ENCODE peak calls at places on chromosomes 7 and 10, in six cellular contexts. One of them, this sample, is unnamed.

GRCh38 chr7:158407581-158408331 is 179.9 kb downstream of the PTPRN2 start:
- DNase-seq in AG04449: no peak
- DNase-seq in fibroblast of pulmonary artery: peak
- DNase-seq in AG04450: no peak
- DNase-seq in CD8-positive, alpha-beta memory T cell: no peak
- DNase-seq in neuronal stem cell: peak
- DNase-seq in this sample: no peak

GRCh38 chr7:55494951-55495350 is 77.4 kb downstream of the VOPP1 start:
- DNase-seq in fibroblast of pulmonary artery: no peak
- DNase-seq in neuronal stem cell: no peak
- DNase-seq in AG04450: no peak
- DNase-seq in CD8-positive, alpha-beta memory T cell: no peak
- DNase-seq in AG04449: no peak
- DNase-seq in this sample: no peak

GRCh38 chr7:121945849-121946238 is 72.9 kb downstream of the PTPRZ1 start:
- DNase-seq in CD8-positive, alpha-beta memory T cell: no peak
- DNase-seq in AG04449: no peak
- DNase-seq in fibroblast of pulmonary artery: no peak
- DNase-seq in neuronal stem cell: no peak
- DNase-seq in AG04450: no peak
- DNase-seq in this sample: no peak

GRCh38 chr7:149778696-149779501 is 5.5 kb upstream of the ZNF467 start:
- DNase-seq in AG04450: no peak
- DNase-seq in CD8-positive, alpha-beta memory T cell: no peak
- DNase-seq in AG04449: no peak
- DNase-seq in neuronal stem cell: no peak
- DNase-seq in fibroblast of pulmonary artery: no peak
- DNase-seq in this sample: no peak

GRCh38 chr10:2949948-2950354 is 117.4 kb upstream of the PFKP start:
- DNase-seq in CD8-positive, alpha-beta memory T cell: no peak
- DNase-seq in neuronal stem cell: no peak
- DNase-seq in fibroblast of pulmonary artery: no peak
- DNase-seq in AG04450: no peak
- DNase-seq in AG04449: no peak
- DNase-seq in this sample: no peak

GRCh38 chr10:112532053-112532658 is 85.1 kb downstream of the VTI1A start:
- DNase-seq in fibroblast of pulmonary artery: no peak
- DNase-seq in CD8-positive, alpha-beta memory T cell: peak
- DNase-seq in AG04450: no peak
- DNase-seq in AG04449: no peak
- DNase-seq in neuronal stem cell: no peak
- DNase-seq in this sample: no peak

GRCh38 chr10:133526957-133527588 is at the start of gene CYP2E1:
- DNase-seq in neuronal stem cell: no peak
- DNase-seq in AG04450: no peak
- DNase-seq in fibroblast of pulmonary artery: no peak
- DNase-seq in CD8-positive, alpha-beta memory T cell: no peak
- DNase-seq in AG04449: no peak
- DNase-seq in this sample: no peak

GRCh38 chr7:71733108-71733870 is 601.3 kb downstream of the GALNT17 start:
- DNase-seq in AG04449: no peak
- DNase-seq in neuronal stem cell: peak
- DNase-seq in CD8-positive, alpha-beta memory T cell: no peak
- DNase-seq in fibroblast of pulmonary artery: peak
- DNase-seq in AG04450: peak
- DNase-seq in this sample: no peak

GRCh38 chr7:96657347-96658010 is 52.2 kb downstream of the SEM1 start:
- DNase-seq in AG04450: no peak
- DNase-seq in neuronal stem cell: peak
- DNase-seq in fibroblast of pulmonary artery: no peak
- DNase-seq in CD8-positive, alpha-beta memory T cell: no peak
- DNase-seq in AG04449: no peak
- DNase-seq in this sample: no peak

GRCh38 chr7:121336579-121336978 is 7.8 kb downstream of the WNT16 start:
- DNase-seq in AG04450: no peak
- DNase-seq in AG04449: no peak
- DNase-seq in CD8-positive, alpha-beta memory T cell: no peak
- DNase-seq in fibroblast of pulmonary artery: no peak
- DNase-seq in neuronal stem cell: no peak
- DNase-seq in this sample: no peak

GRCh38 chr10:63798599-63799498 is 277.6 kb downstream of the REEP3 start:
- DNase-seq in AG04450: peak
- DNase-seq in neuronal stem cell: no peak
- DNase-seq in AG04449: peak
- DNase-seq in fibroblast of pulmonary artery: peak
- DNase-seq in CD8-positive, alpha-beta memory T cell: no peak
- DNase-seq in this sample: peak

GRCh38 chr10:86439544-86439943 is 72.9 kb upstream of the GRID1 start:
- DNase-seq in neuronal stem cell: no peak
- DNase-seq in AG04449: peak
- DNase-seq in AG04450: peak
- DNase-seq in CD8-positive, alpha-beta memory T cell: no peak
- DNase-seq in fibroblast of pulmonary artery: peak
- DNase-seq in this sample: peak

GRCh38 chr7:46909601-46910051 is 672.3 kb downstream of the TNS3 start:
- DNase-seq in fibroblast of pulmonary artery: peak
- DNase-seq in AG04450: no peak
- DNase-seq in neuronal stem cell: no peak
- DNase-seq in CD8-positive, alpha-beta memory T cell: no peak
- DNase-seq in AG04449: no peak
- DNase-seq in this sample: peak

GRCh38 chr7:150799156-150799555 is 1.0 kb downstream of the TMEM176B start:
- DNase-seq in CD8-positive, alpha-beta memory T cell: no peak
- DNase-seq in neuronal stem cell: no peak
- DNase-seq in AG04450: no peak
- DNase-seq in AG04449: no peak
- DNase-seq in fibroblast of pulmonary artery: no peak
- DNase-seq in this sample: no peak

GRCh38 chr7:150801946-150802771 is 1.6 kb downstream of the TMEM176A start:
- DNase-seq in CD8-positive, alpha-beta memory T cell: no peak
- DNase-seq in fibroblast of pulmonary artery: no peak
- DNase-seq in AG04449: no peak
- DNase-seq in AG04450: no peak
- DNase-seq in neuronal stem cell: no peak
- DNase-seq in this sample: no peak

GRCh38 chr7:150800576-150801241 is at the start of gene TMEM176A:
- DNase-seq in CD8-positive, alpha-beta memory T cell: peak
- DNase-seq in AG04450: no peak
- DNase-seq in neuronal stem cell: no peak
- DNase-seq in fibroblast of pulmonary artery: no peak
- DNase-seq in AG04449: no peak
- DNase-seq in this sample: no peak

GRCh38 chr7:150801242-150801945 is 825 bp downstream of the TMEM176A start:
- DNase-seq in neuronal stem cell: no peak
- DNase-seq in AG04450: no peak
- DNase-seq in AG04449: no peak
- DNase-seq in fibroblast of pulmonary artery: no peak
- DNase-seq in CD8-positive, alpha-beta memory T cell: no peak
- DNase-seq in this sample: no peak

DNA sequence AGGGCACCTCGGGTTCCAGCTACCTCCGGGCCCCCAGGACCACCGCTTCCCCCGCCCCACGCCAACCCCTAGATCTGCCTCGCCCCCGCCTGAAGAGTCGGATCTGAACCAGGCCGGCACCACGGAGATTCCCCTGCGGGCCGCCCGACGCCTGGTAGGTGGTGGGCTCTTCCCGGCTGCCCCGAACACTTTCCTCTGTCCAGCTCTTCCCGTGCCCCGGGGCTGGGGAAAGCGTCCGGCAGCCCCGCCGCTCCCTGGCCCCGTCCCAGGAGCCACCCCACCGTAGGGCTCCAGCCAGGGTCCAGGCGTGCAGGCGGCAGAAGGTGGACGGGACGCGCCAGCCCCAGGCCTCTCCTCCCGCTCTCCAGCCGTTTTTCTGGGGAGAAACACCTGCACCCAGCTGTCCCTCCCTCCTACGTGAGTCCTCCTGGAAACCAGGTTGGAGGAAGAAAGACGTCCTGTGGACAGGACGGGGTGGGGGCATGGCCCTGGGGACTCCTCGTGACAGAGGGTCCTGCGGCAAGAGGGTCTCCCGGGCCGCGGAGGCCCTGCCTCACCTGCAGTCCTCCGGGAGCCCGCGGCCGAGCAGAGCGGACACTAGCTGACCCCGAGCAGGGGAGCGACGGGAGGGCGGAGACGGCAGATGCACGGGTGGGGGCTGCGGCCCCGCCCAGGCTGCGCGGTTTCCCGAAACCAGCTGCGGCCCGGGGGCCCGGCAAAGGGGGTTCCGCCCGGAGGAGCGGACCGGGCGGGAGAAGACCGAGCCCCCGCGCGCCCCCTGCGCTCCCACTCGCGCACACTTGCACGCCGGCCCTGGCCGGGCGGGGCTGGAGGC is at the start of gene TMEM176B:
- DNase-seq in AG04449: no peak
- DNase-seq in CD8-positive, alpha-beta memory T cell: no peak
- DNase-seq in fibroblast of pulmonary artery: no peak
- DNase-seq in neuronal stem cell: no peak
- DNase-seq in AG04450: no peak
- DNase-seq in this sample: no peak
- H3K4me3 ChIP-seq in AG04449: no peak
- H3K4me3 ChIP-seq in CD8-positive, alpha-beta memory T cell: no peak
- H3K4me3 ChIP-seq in fibroblast of pulmonary artery: no peak
- H3K4me3 ChIP-seq in neuronal stem cell: no peak
- H3K4me3 ChIP-seq in AG04450: no peak
- H3K4me3 ChIP-seq in this sample: no peak

GRCh38 chr10:24241536-24241935 is 32.6 kb downstream of the KIAA1217 start:
- DNase-seq in neuronal stem cell: no peak
- DNase-seq in AG04449: no peak
- DNase-seq in CD8-positive, alpha-beta memory T cell: no peak
- DNase-seq in AG04450: no peak
- DNase-seq in fibroblast of pulmonary artery: no peak
- DNase-seq in this sample: no peak

GRCh38 chr10:24237801-24238390 is 29.0 kb downstream of the KIAA1217 start:
- DNase-seq in AG04450: no peak
- DNase-seq in neuronal stem cell: no peak
- DNase-seq in fibroblast of pulmonary artery: no peak
- DNase-seq in AG04449: no peak
- DNase-seq in CD8-positive, alpha-beta memory T cell: no peak
- DNase-seq in this sample: no peak

GRCh38 chr10:24239289-24239688 is 30.4 kb downstream of the KIAA1217 start:
- DNase-seq in fibroblast of pulmonary artery: no peak
- DNase-seq in CD8-positive, alpha-beta memory T cell: no peak
- DNase-seq in AG04449: no peak
- DNase-seq in AG04450: no peak
- DNase-seq in neuronal stem cell: no peak
- DNase-seq in this sample: no peak

GRCh38 chr10:24240001-24240751 is 31.2 kb downstream of the KIAA1217 start:
- DNase-seq in AG04449: no peak
- DNase-seq in neuronal stem cell: no peak
- DNase-seq in CD8-positive, alpha-beta memory T cell: no peak
- DNase-seq in AG04450: no peak
- DNase-seq in fibroblast of pulmonary artery: peak
- DNase-seq in this sample: no peak

GRCh38 chr10:24238527-24239247 is 29.7 kb downstream of the KIAA1217 start:
- DNase-seq in AG04450: no peak
- DNase-seq in fibroblast of pulmonary artery: no peak
- DNase-seq in neuronal stem cell: no peak
- DNase-seq in AG04449: no peak
- DNase-seq in CD8-positive, alpha-beta memory T cell: no peak
- DNase-seq in this sample: no peak
- H3K4me3 ChIP-seq in AG04450: no peak
- H3K4me3 ChIP-seq in fibroblast of pulmonary artery: no peak
- H3K4me3 ChIP-seq in neuronal stem cell: no peak
- H3K4me3 ChIP-seq in AG04449: no peak
- H3K4me3 ChIP-seq in CD8-positive, alpha-beta memory T cell: no peak
- H3K4me3 ChIP-seq in this sample: no peak

GRCh38 chr10:6008497-6009142 is 31.3 kb upstream of the IL15RA start:
- DNase-seq in neuronal stem cell: no peak
- DNase-seq in CD8-positive, alpha-beta memory T cell: no peak
- DNase-seq in AG04449: no peak
- DNase-seq in AG04450: no peak
- DNase-seq in fibroblast of pulmonary artery: peak
- DNase-seq in this sample: no peak

GRCh38 chr10:5999440-6000165 is 22.3 kb upstream of the IL15RA start:
- DNase-seq in fibroblast of pulmonary artery: no peak
- DNase-seq in neuronal stem cell: no peak
- DNase-seq in AG04450: no peak
- DNase-seq in CD8-positive, alpha-beta memory T cell: no peak
- DNase-seq in AG04449: no peak
- DNase-seq in this sample: no peak

GRCh38 chr10:6005856-6006390 is 28.6 kb upstream of the IL15RA start:
- DNase-seq in fibroblast of pulmonary artery: no peak
- DNase-seq in neuronal stem cell: no peak
- DNase-seq in AG04449: no peak
- DNase-seq in AG04450: no peak
- DNase-seq in CD8-positive, alpha-beta memory T cell: no peak
- DNase-seq in this sample: no peak

GRCh38 chr10:6006991-6007390 is 29.6 kb upstream of the IL15RA start:
- DNase-seq in AG04449: no peak
- DNase-seq in neuronal stem cell: no peak
- DNase-seq in fibroblast of pulmonary artery: no peak
- DNase-seq in AG04450: no peak
- DNase-seq in CD8-positive, alpha-beta memory T cell: no peak
- DNase-seq in this sample: no peak

DNA sequence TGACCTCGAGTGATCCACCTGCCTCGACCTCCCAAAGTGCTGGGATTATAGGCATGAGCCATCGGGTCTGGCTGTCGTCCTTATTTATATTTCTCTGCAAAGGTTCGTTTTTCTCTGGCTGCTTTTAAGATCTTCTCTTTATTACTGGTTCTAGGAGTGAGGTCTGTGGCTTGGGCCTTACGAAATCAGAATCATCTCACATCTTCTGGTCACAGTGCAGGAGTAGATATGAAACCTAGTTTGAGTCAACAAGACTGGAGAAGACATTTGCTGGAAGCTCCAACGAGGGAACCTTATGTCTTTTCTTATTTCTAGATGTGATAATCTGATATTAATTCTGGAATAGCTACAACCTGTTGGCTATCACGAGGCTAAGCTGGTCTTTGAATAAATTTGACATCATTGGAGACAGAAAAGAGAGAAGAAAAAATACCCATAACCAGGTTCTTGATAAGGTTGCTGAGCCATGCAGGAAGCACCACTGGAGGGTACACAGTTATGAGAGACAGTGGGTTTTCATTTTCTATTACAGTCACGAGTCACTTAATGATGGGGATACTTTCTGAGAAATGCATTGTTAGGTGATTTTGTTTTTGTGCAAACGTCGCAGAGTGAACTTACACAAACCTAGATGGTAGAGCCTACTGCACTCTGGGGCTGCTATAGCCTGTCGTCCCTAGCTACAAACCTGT is 25.6 kb upstream of the IL15RA start:
- DNase-seq in neuronal stem cell: no peak
- DNase-seq in AG04450: no peak
- DNase-seq in fibroblast of pulmonary artery: no peak
- DNase-seq in CD8-positive, alpha-beta memory T cell: no peak
- DNase-seq in AG04449: no peak
- DNase-seq in this sample: no peak
- H3K4me3 ChIP-seq in neuronal stem cell: no peak
- H3K4me3 ChIP-seq in AG04450: no peak
- H3K4me3 ChIP-seq in fibroblast of pulmonary artery: no peak
- H3K4me3 ChIP-seq in CD8-positive, alpha-beta memory T cell: no peak
- H3K4me3 ChIP-seq in AG04449: no peak
- H3K4me3 ChIP-seq in this sample: no peak

DNA sequence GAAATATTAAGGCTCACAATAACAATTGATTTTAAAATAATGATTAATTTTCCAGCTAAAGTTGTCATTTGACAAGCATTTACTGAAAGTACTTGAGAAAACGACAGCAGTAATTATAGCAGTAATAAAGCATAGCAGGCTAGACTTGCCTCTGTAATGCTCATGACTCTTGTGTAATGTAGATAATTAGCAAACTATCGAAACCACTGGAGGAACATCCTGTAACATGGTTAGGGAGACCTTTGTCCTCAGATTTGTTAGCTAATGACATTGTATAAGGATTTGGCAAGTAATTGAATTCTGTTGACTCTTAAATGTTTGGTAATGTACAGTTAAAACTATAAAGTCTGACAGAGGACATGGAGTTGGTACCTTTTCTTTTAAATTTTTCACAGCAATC is 24.8 kb downstream of the ARL4A start:
- DNase-seq in AG04449: no peak
- DNase-seq in CD8-positive, alpha-beta memory T cell: no peak
- DNase-seq in AG04450: no peak
- DNase-seq in fibroblast of pulmonary artery: no peak
- DNase-seq in neuronal stem cell: no peak
- DNase-seq in this sample: no peak
- H3K4me3 ChIP-seq in AG04449: no peak
- H3K4me3 ChIP-seq in CD8-positive, alpha-beta memory T cell: no peak
- H3K4me3 ChIP-seq in AG04450: no peak
- H3K4me3 ChIP-seq in fibroblast of pulmonary artery: no peak
- H3K4me3 ChIP-seq in neuronal stem cell: no peak
- H3K4me3 ChIP-seq in this sample: no peak